ENCODE peak calls at places on chromosome 13, in ten cellular contexts. P is heart right ventricle, I is cardiac fibroblast, Q is kidney, O is left ventricle myocardium inferior, Z is omental fat pad, F is fibroblast of the aortic adventitia, C is bronchial epithelial cell, R is glutamatergic neuron, G is HFF-Myc. S is an unnamed sample.

GRCh38 chr13:74443623-74444022 is 309.4 kb upstream of the KLF12 start:
- DNase-seq in Z (no peak), G (peak; percentile 44), C (peak; percentile 92), O (no peak), I (peak; percentile 84), R (no peak), Q (no peak), P (no peak), F (peak; percentile 95), S (no peak)

GRCh38 chr13:36297600-36298338 is at the start of gene CCDC169:
- DNase-seq in R (peak; percentile 85), G (no peak), F (peak; percentile 54), P (peak; percentile 58), Q (peak; percentile 87), O (peak; percentile 63), C (peak; percentile 32), I (peak; percentile 72), Z (peak; percentile 50), S (peak; percentile 78)

GRCh38 chr13:28449826-28450773 is 44.8 kb downstream of the FLT1 start:
- DNase-seq in Q (no peak), G (peak; percentile 40), P (no peak), F (peak; percentile 10), C (no peak), Z (no peak), I (no peak), O (no peak), R (no peak), S (no peak)

GRCh38 chr13:40207110-40207478 is 459.3 kb downstream of the FOXO1 start:
- DNase-seq in P (no peak), G (no peak), I (no peak), F (no peak), Q (no peak), R (no peak), O (no peak), C (peak; percentile 18), Z (no peak), S (no peak)

GRCh38 chr13:20219585-20219984 is 12.5 kb downstream of the GJB6 start:
- DNase-seq in C (no peak), R (no peak), F (no peak), O (no peak), P (no peak), I (no peak), Z (no peak), G (no peak), Q (no peak), S (no peak)

GRCh38 chr13:100573121-100573520 is 15.5 kb downstream of the GGACT start:
- DNase-seq in Q (no peak), Z (peak; percentile 62), F (peak; percentile 85), R (peak; percentile 76), P (peak; percentile 61), G (peak; percentile 41), O (peak; percentile 33), I (peak; percentile 87), C (peak; percentile 77), S (no peak)

GRCh38 chr13:27977476-27978300 is 8.6 kb upstream of the CDX2 start:
- DNase-seq in C (no peak), R (peak; percentile 46), I (peak; percentile 10), O (no peak), P (no peak), Z (no peak), G (no peak), Q (no peak), F (no peak), S (no peak)

GRCh38 chr13:79997244-79997643 is 343.7 kb downstream of the SPRY2 start:
- DNase-seq in I (no peak), G (no peak), Q (no peak), P (no peak), F (no peak), C (no peak), O (no peak), R (no peak), Z (no peak), S (no peak)

GRCh38 chr13:26037302-26037701 is 14.5 kb downstream of the SHISA2 start:
- DNase-seq in O (no peak), C (peak; percentile 23), F (no peak), G (no peak), I (peak; percentile 28), P (no peak), Z (no peak), R (peak; percentile 72), Q (no peak), S (no peak)

GRCh38 chr13:26619321-26619720 is 61.8 kb downstream of the WASF3 start:
- DNase-seq in O (no peak), Q (no peak), Z (no peak), P (no peak), F (peak; percentile 89), C (peak; percentile 49), I (peak; percentile 22), G (peak; percentile 52), R (no peak), S (no peak)

GRCh38 chr13:96636310-96636709 is 358.0 kb downstream of the OXGR1 start:
- DNase-seq in I (no peak), Q (no peak), O (no peak), P (no peak), R (no peak), G (no peak), F (peak; percentile 19), C (peak; percentile 40), Z (no peak), S (no peak)

GRCh38 chr13:32426981-32427851 is 714 bp downstream of the N4BP2L1 start:
- DNase-seq in R (peak; percentile 58), F (peak; percentile 13), Q (peak; percentile 81), O (peak; percentile 34), Z (no peak), P (peak; percentile 31), C (no peak), G (no peak), I (peak; percentile 16), S (peak; percentile 71)

GRCh38 chr13:112809332-112810310 is 119.8 kb downstream of the ATP11A start:
- DNase-seq in I (no peak), O (no peak), Q (no peak), R (no peak), P (no peak), F (no peak), G (no peak), C (no peak), Z (no peak), S (no peak)

GRCh38 chr13:68872338-68872737 is 1235.3 kb upstream of the ATXN8OS start:
- DNase-seq in O (no peak), I (no peak), P (no peak), F (no peak), Z (no peak), Q (no peak), G (no peak), R (no peak), C (peak; percentile 7), S (no peak)

DNA sequence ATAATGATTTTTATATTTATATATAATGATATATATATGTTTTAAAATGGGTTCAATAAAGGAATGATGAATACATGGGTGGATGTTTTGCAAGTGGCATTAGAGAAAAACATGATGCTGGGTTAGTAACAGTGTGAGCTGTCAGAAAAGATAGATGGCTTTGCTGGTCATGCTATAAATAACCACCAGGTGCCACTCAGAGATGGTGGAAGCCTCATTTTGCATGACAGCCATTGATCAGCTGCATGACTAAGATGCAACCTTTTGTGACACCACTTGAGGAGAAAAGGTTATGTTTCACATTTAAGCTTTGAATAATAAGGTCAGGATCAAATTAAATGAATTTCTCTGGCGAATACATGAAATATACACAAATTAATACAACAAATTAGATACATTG is 737.7 kb downstream of the PCDH9 start:
- DNase-seq in P (no peak), F (no peak), O (no peak), I (no peak), Q (no peak), G (no peak), R (no peak), C (peak; percentile 24), Z (no peak), S (no peak)
- TF ChIP-seq CTCF in P (no peak), F (no peak), O (peak; percentile 41), I (peak; percentile 18), Q (no peak), G (no peak), R (peak; percentile 66), C (peak; percentile 35), Z (no peak), S (peak; percentile 58)

DNA sequence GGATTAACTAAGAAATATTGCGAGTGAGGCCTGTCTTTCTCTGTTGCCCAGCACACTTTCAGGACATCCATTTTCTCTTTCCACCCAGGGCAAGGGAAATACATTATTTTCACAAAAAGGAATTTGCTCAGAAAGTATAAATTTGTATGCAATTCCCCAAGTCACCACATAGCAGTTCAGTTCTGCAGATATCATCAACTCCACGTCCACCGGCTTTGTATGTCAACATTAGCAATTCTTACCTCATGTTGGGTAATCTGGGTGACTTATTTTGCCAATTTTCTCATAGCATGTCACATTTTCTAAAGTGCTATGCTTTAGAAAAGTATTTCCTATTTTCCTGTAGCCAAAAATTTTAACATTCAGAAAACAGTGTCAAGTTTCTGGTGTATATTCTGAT is 501.8 kb downstream of the EFNB2 start:
- DNase-seq in Q (no peak), P (no peak), F (peak; percentile 77), O (no peak), I (peak; percentile 81), G (no peak), C (peak; percentile 54), Z (no peak), R (no peak), S (no peak)
- TF ChIP-seq CTCF in Q (no peak), P (no peak), F (peak; percentile 46), O (peak; percentile 24), I (peak; percentile 48), G (no peak), C (peak; percentile 27), Z (no peak), R (peak; percentile 56), S (peak; percentile 66)

DNA sequence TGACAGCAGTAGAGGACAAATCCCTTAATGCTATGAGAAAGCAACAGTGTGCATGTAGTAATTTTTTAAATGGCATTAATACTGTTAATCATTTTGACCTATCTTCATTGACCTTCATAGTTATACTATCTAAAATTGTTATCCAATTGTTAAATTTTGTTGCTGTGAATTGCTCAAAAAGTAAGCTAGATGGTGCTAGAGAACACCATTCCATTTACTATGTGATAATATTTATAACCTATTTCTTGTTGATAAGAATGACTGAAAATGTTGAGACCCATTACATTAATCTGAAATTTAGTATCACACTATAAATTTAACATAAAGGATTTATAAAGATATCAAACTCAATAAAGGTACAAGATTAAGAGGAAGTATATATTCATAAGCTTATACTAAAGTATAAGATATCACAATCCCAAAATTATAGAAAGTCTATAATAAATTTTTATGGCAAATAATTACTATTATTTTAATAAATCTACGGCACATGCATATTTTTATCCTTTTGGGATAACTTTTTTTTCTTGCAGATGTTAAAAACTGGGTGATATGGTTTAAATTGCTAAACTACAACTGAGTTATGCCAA is 1573.3 kb downstream of the PCDH9 start:
- DNase-seq in O (no peak), I (peak; percentile 43), P (no peak), G (no peak), Q (no peak), C (peak; percentile 22), R (no peak), F (peak; percentile 57), Z (no peak), S (no peak)
- TF ChIP-seq CTCF in O (peak; percentile 63), I (peak; percentile 63), P (peak; percentile 7), G (no peak), Q (no peak), C (peak; percentile 26), R (peak; percentile 59), F (peak; percentile 64), Z (no peak), S (peak; percentile 76)

DNA sequence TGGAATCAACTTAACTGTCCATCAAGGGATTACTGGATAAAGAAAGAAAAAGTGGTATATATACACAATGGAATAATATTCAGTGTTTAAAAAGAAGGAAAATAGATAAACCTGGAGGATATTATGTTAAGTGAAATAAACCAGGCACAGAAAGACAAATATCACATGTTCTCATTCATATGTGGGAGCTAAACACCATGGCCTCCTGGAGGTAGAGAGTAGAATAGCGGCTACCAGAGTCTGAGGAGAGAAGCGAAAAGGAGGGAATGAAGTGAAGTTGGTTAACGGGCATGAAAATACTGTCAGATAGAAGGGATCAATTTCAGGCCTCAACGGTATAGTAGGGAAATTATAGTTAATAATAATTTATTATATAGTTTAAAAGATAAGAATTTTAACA is 147.5 kb upstream of the OBI1 start:
- DNase-seq in R (no peak), Q (no peak), O (no peak), P (no peak), C (no peak), G (no peak), F (no peak), I (no peak), Z (no peak), S (no peak)
- TF ChIP-seq CTCF in R (peak; percentile 57), Q (no peak), O (peak; percentile 33), P (no peak), C (no peak), G (no peak), F (peak; percentile 44), I (peak; percentile 38), Z (no peak), S (peak; percentile 60)